ENCODE peak calls at places on chromosome 22, in ten cellular contexts. One of them, this sample, is unnamed.

GRCh38 chr22:19614546-19614884 is 90.3 kb upstream of the CLDN5 start:
- DNase-seq in aorta: no peak
- DNase-seq in stimulated activated CD4-positive, alpha-beta T cell treated with anti-CD3 and anti-CD28 coated beads, Interleukin-4, amount 100 ng/mL, for 48 hours: no peak
- DNase-seq in head of caudate nucleus: peak; percentile 22
- DNase-seq in amygdala: no peak
- DNase-seq in NCI-H446: no peak
- DNase-seq in activated naive CD8-positive, alpha-beta T cell treated with anti-CD3 and anti-CD28 coated beads, Interleukin-2, amount 50 U/mL, for 24 hours: no peak
- DNase-seq in lower lobe of right lung: no peak
- DNase-seq in HFFc6: no peak
- DNase-seq in naive thymus-derived CD8-positive, alpha-beta T cell: no peak
- DNase-seq in this sample: no peak

GRCh38 chr22:20627432-20627831 is 120.0 kb downstream of the MED15 start:
- DNase-seq in head of caudate nucleus: no peak
- DNase-seq in lower lobe of right lung: no peak
- DNase-seq in activated naive CD8-positive, alpha-beta T cell treated with anti-CD3 and anti-CD28 coated beads, Interleukin-2, amount 50 U/mL, for 24 hours: no peak
- DNase-seq in aorta: no peak
- DNase-seq in HFFc6: no peak
- DNase-seq in stimulated activated CD4-positive, alpha-beta T cell treated with anti-CD3 and anti-CD28 coated beads, Interleukin-4, amount 100 ng/mL, for 48 hours: no peak
- DNase-seq in naive thymus-derived CD8-positive, alpha-beta T cell: no peak
- DNase-seq in NCI-H446: no peak
- DNase-seq in amygdala: no peak
- DNase-seq in this sample: no peak

GRCh38 chr22:35449829-35450689 is 50.1 kb downstream of the MCM5 start:
- DNase-seq in NCI-H446: no peak
- DNase-seq in aorta: no peak
- DNase-seq in HFFc6: no peak
- DNase-seq in lower lobe of right lung: no peak
- DNase-seq in naive thymus-derived CD8-positive, alpha-beta T cell: no peak
- DNase-seq in activated naive CD8-positive, alpha-beta T cell treated with anti-CD3 and anti-CD28 coated beads, Interleukin-2, amount 50 U/mL, for 24 hours: no peak
- DNase-seq in amygdala: no peak
- DNase-seq in stimulated activated CD4-positive, alpha-beta T cell treated with anti-CD3 and anti-CD28 coated beads, Interleukin-4, amount 100 ng/mL, for 48 hours: no peak
- DNase-seq in head of caudate nucleus: peak; percentile 66
- DNase-seq in this sample: no peak

GRCh38 chr22:40826984-40827741 is 8.0 kb upstream of the SLC25A17 start:
- DNase-seq in lower lobe of right lung: no peak
- DNase-seq in amygdala: no peak
- DNase-seq in aorta: no peak
- DNase-seq in stimulated activated CD4-positive, alpha-beta T cell treated with anti-CD3 and anti-CD28 coated beads, Interleukin-4, amount 100 ng/mL, for 48 hours: no peak
- DNase-seq in NCI-H446: no peak
- DNase-seq in naive thymus-derived CD8-positive, alpha-beta T cell: no peak
- DNase-seq in HFFc6: no peak
- DNase-seq in activated naive CD8-positive, alpha-beta T cell treated with anti-CD3 and anti-CD28 coated beads, Interleukin-2, amount 50 U/mL, for 24 hours: no peak
- DNase-seq in head of caudate nucleus: no peak
- DNase-seq in this sample: no peak

GRCh38 chr22:27876684-27877083 is 42.4 kb downstream of the PITPNB start:
- DNase-seq in stimulated activated CD4-positive, alpha-beta T cell treated with anti-CD3 and anti-CD28 coated beads, Interleukin-4, amount 100 ng/mL, for 48 hours: no peak
- DNase-seq in NCI-H446: peak; percentile 87
- DNase-seq in activated naive CD8-positive, alpha-beta T cell treated with anti-CD3 and anti-CD28 coated beads, Interleukin-2, amount 50 U/mL, for 24 hours: no peak
- DNase-seq in head of caudate nucleus: peak; percentile 35
- DNase-seq in aorta: no peak
- DNase-seq in naive thymus-derived CD8-positive, alpha-beta T cell: no peak
- DNase-seq in amygdala: no peak
- DNase-seq in HFFc6: no peak
- DNase-seq in lower lobe of right lung: no peak
- DNase-seq in this sample: no peak

GRCh38 chr22:45887202-45888131 is 89.5 kb downstream of the WNT7B start:
- DNase-seq in NCI-H446: no peak
- DNase-seq in amygdala: no peak
- DNase-seq in naive thymus-derived CD8-positive, alpha-beta T cell: no peak
- DNase-seq in stimulated activated CD4-positive, alpha-beta T cell treated with anti-CD3 and anti-CD28 coated beads, Interleukin-4, amount 100 ng/mL, for 48 hours: no peak
- DNase-seq in head of caudate nucleus: no peak
- DNase-seq in lower lobe of right lung: peak; percentile 79
- DNase-seq in activated naive CD8-positive, alpha-beta T cell treated with anti-CD3 and anti-CD28 coated beads, Interleukin-2, amount 50 U/mL, for 24 hours: no peak
- DNase-seq in aorta: peak; percentile 18
- DNase-seq in HFFc6: no peak
- DNase-seq in this sample: no peak

GRCh38 chr22:20159088-20159487 is 8.2 kb upstream of the CCDC188 start:
- DNase-seq in stimulated activated CD4-positive, alpha-beta T cell treated with anti-CD3 and anti-CD28 coated beads, Interleukin-4, amount 100 ng/mL, for 48 hours: no peak
- DNase-seq in HFFc6: no peak
- DNase-seq in lower lobe of right lung: no peak
- DNase-seq in amygdala: no peak
- DNase-seq in NCI-H446: no peak
- DNase-seq in activated naive CD8-positive, alpha-beta T cell treated with anti-CD3 and anti-CD28 coated beads, Interleukin-2, amount 50 U/mL, for 24 hours: no peak
- DNase-seq in aorta: no peak
- DNase-seq in naive thymus-derived CD8-positive, alpha-beta T cell: no peak
- DNase-seq in head of caudate nucleus: no peak
- DNase-seq in this sample: no peak

GRCh38 chr22:47275479-47276218 is 513.2 kb downstream of the TBC1D22A start:
- DNase-seq in activated naive CD8-positive, alpha-beta T cell treated with anti-CD3 and anti-CD28 coated beads, Interleukin-2, amount 50 U/mL, for 24 hours: no peak
- DNase-seq in amygdala: no peak
- DNase-seq in lower lobe of right lung: no peak
- DNase-seq in NCI-H446: no peak
- DNase-seq in stimulated activated CD4-positive, alpha-beta T cell treated with anti-CD3 and anti-CD28 coated beads, Interleukin-4, amount 100 ng/mL, for 48 hours: no peak
- DNase-seq in head of caudate nucleus: no peak
- DNase-seq in naive thymus-derived CD8-positive, alpha-beta T cell: no peak
- DNase-seq in aorta: no peak
- DNase-seq in HFFc6: no peak
- DNase-seq in this sample: peak; percentile 44

GRCh38 chr22:36068776-36069344 is 40.2 kb upstream of the RBFOX2 start:
- DNase-seq in NCI-H446: no peak
- DNase-seq in head of caudate nucleus: no peak
- DNase-seq in stimulated activated CD4-positive, alpha-beta T cell treated with anti-CD3 and anti-CD28 coated beads, Interleukin-4, amount 100 ng/mL, for 48 hours: no peak
- DNase-seq in HFFc6: no peak
- DNase-seq in activated naive CD8-positive, alpha-beta T cell treated with anti-CD3 and anti-CD28 coated beads, Interleukin-2, amount 50 U/mL, for 24 hours: no peak
- DNase-seq in aorta: no peak
- DNase-seq in lower lobe of right lung: no peak
- DNase-seq in amygdala: no peak
- DNase-seq in naive thymus-derived CD8-positive, alpha-beta T cell: no peak
- DNase-seq in this sample: no peak

GRCh38 chr22:19996694-19997384 is 19.8 kb downstream of the ARVCF start:
- DNase-seq in naive thymus-derived CD8-positive, alpha-beta T cell: no peak
- DNase-seq in lower lobe of right lung: no peak
- DNase-seq in NCI-H446: no peak
- DNase-seq in activated naive CD8-positive, alpha-beta T cell treated with anti-CD3 and anti-CD28 coated beads, Interleukin-2, amount 50 U/mL, for 24 hours: no peak
- DNase-seq in stimulated activated CD4-positive, alpha-beta T cell treated with anti-CD3 and anti-CD28 coated beads, Interleukin-4, amount 100 ng/mL, for 48 hours: no peak
- DNase-seq in amygdala: no peak
- DNase-seq in aorta: peak; percentile 42
- DNase-seq in head of caudate nucleus: no peak
- DNase-seq in HFFc6: no peak
- DNase-seq in this sample: no peak

GRCh38 chr22:44828193-44828592 is 75.8 kb downstream of the ARHGAP8 start:
- DNase-seq in activated naive CD8-positive, alpha-beta T cell treated with anti-CD3 and anti-CD28 coated beads, Interleukin-2, amount 50 U/mL, for 24 hours: peak; percentile 43
- DNase-seq in stimulated activated CD4-positive, alpha-beta T cell treated with anti-CD3 and anti-CD28 coated beads, Interleukin-4, amount 100 ng/mL, for 48 hours: no peak
- DNase-seq in amygdala: no peak
- DNase-seq in naive thymus-derived CD8-positive, alpha-beta T cell: no peak
- DNase-seq in lower lobe of right lung: no peak
- DNase-seq in NCI-H446: no peak
- DNase-seq in head of caudate nucleus: no peak
- DNase-seq in HFFc6: no peak
- DNase-seq in aorta: no peak
- DNase-seq in this sample: peak; percentile 38

This sample was measured in H54.